ENCODE peak calls at places on chromosomes 6 and 20, in six cellular contexts. Y, D, S, L, N and K are unnamed samples.

GRCh38 chr6:137162692-137163303 is 10.6 kb downstream of the IL22RA2 start:
- DNase-seq in Y (no peak), D (no peak), S (no peak), L (no peak), N (no peak), K (no peak)

GRCh38 chr20:13139459-13140150 is 81.5 kb upstream of the ISM1 start:
- DNase-seq in Y (no peak), D (no peak), S (no peak), L (no peak), N (no peak), K (no peak)

GRCh38 chr6:137927777-137928218 is 60.7 kb downstream of the TNFAIP3 start:
- DNase-seq in Y (no peak), D (no peak), S (no peak), L (peak), N (no peak), K (peak)

GRCh38 chr6:135233676-135234491 is 52.8 kb downstream of the MYB start:
- DNase-seq in Y (no peak), D (no peak), S (no peak), L (no peak), N (no peak), K (no peak)

GRCh38 chr6:98833101-98834059 is 994 bp upstream of the POU3F2 start:
- DNase-seq in Y (peak), D (no peak), S (no peak), L (no peak), N (peak), K (no peak)

GRCh38 chr20:54545959-54546358 is 70.6 kb downstream of the DOK5 start:
- DNase-seq in Y (no peak), D (no peak), S (no peak), L (no peak), N (no peak), K (no peak)

GRCh38 chr6:168395983-168396382 is 45.0 kb upstream of the SMOC2 start:
- DNase-seq in Y (no peak), D (no peak), S (no peak), L (no peak), N (no peak), K (no peak)

GRCh38 chr6:3230275-3231212 is 3.1 kb upstream of the TUBB2B start:
- DNase-seq in Y (peak), D (no peak), S (no peak), L (no peak), N (peak), K (no peak)

GRCh38 chr20:13262701-13263335 is 41.7 kb downstream of the ISM1 start:
- DNase-seq in Y (no peak), D (no peak), S (no peak), L (no peak), N (no peak), K (no peak)

GRCh38 chr6:49151957-49152356 is 311.1 kb downstream of the MMUT start:
- DNase-seq in Y (no peak), D (no peak), S (no peak), L (no peak), N (no peak), K (no peak)

GRCh38 chr6:131778134-131778533 is 29.7 kb upstream of the ENPP1 start:
- DNase-seq in Y (no peak), D (no peak), S (no peak), L (no peak), N (no peak), K (no peak)

GRCh38 chr20:57749131-57749690 is 39.4 kb upstream of the PMEPA1 start:
- DNase-seq in Y (no peak), D (no peak), S (no peak), L (no peak), N (no peak), K (no peak)

GRCh38 chr6:27720607-27721580 is 191.3 kb downstream of the OR2B2 start:
- DNase-seq in Y (no peak), D (peak), S (peak), L (no peak), N (peak), K (no peak)

GRCh38 chr6:38167598-38167997 is 348.1 kb downstream of the ZFAND3 start:
- DNase-seq in Y (no peak), D (no peak), S (no peak), L (no peak), N (no peak), K (no peak)

GRCh38 chr6:12751694-12752304 is 35.2 kb downstream of the PHACTR1 start:
- DNase-seq in Y (no peak), D (peak), S (peak), L (no peak), N (peak), K (peak)

GRCh38 chr20:31713312-31714049 is 9.2 kb downstream of the BCL2L1 start:
- DNase-seq in Y (no peak), D (no peak), S (peak), L (no peak), N (no peak), K (no peak)

GRCh38 chr6:145323652-145324051 is 411.7 kb downstream of the EPM2A start:
- DNase-seq in Y (no peak), D (no peak), S (no peak), L (no peak), N (no peak), K (no peak)

GRCh38 chr6:167113935-167114910 is 8.7 kb upstream of the CCR6 start:
- DNase-seq in Y (peak), D (no peak), S (no peak), L (peak), N (no peak), K (no peak)

GRCh38 chr20:46063652-46064054 is 26.1 kb downstream of the NCOA5 start:
- DNase-seq in Y (no peak), D (no peak), S (no peak), L (peak), N (no peak), K (no peak)

GRCh38 chr6:31079656-31080261 is 32.6 kb downstream of the C6orf15 start:
- DNase-seq in Y (peak), D (peak), S (peak), L (no peak), N (peak), K (peak)

GRCh38 chr6:129440691-129441090 is 269.3 kb downstream of the ARHGAP18 start:
- DNase-seq in Y (no peak), D (no peak), S (no peak), L (no peak), N (no peak), K (no peak)

GRCh38 chr20:44692932-44693476 is 22.2 kb upstream of the CCN5 start:
- DNase-seq in Y (no peak), D (no peak), S (peak), L (no peak), N (no peak), K (no peak)

GRCh38 chr6:83247471-83247870 is 54.3 kb downstream of the RWDD2A start:
- DNase-seq in Y (no peak), D (no peak), S (no peak), L (no peak), N (no peak), K (no peak)

GRCh38 chr20:51022803-51023616 is at the start of gene KCNG1:
- DNase-seq in Y (peak), D (peak), S (no peak), L (no peak), N (peak), K (peak)

GRCh38 chr6:33064723-33065122 is 8.7 kb downstream of the HLA-DPA1 start:
- DNase-seq in Y (no peak), D (no peak), S (no peak), L (no peak), N (no peak), K (no peak)

GRCh38 chr6:52102330-52102932 is 15.0 kb upstream of the PKHD1 start:
- DNase-seq in Y (no peak), D (no peak), S (no peak), L (no peak), N (no peak), K (no peak)

GRCh38 chr6:14467591-14467990 is 350.0 kb downstream of the CD83 start:
- DNase-seq in Y (no peak), D (no peak), S (no peak), L (no peak), N (no peak), K (no peak)

GRCh38 chr6:14464716-14465115 is 347.1 kb downstream of the CD83 start:
- DNase-seq in Y (no peak), D (no peak), S (no peak), L (no peak), N (peak), K (no peak)

GRCh38 chr6:14464049-14464448 is 346.5 kb downstream of the CD83 start:
- DNase-seq in Y (no peak), D (peak), S (no peak), L (no peak), N (no peak), K (no peak)

GRCh38 chr6:14468656-14469321 is 351.2 kb downstream of the CD83 start:
- DNase-seq in Y (no peak), D (no peak), S (no peak), L (no peak), N (peak), K (no peak)

DNA sequence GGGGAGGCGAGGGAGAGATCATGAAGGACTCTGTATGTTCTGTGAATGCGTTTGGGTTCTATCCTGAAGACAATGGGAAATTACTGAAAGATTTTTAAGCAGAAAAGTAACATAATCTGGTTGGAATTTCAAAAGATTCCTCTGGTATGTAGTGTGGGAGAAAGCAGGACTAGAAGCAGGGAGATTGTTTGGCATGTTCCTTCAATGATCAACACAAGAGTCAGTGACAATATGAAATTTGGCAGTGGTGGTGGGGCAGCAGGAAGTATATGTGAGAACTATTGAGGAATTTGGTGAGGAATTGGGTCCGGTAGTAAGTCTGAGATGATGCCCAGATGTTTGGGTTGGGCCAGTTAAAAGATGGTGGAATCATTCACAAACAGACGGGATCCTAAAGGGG is 348.7 kb downstream of the CD83 start:
- DNase-seq in Y (no peak), D (no peak), S (no peak), L (no peak), N (peak), K (no peak)
- TF ChIP-seq GABPA in Y (no peak), D (no peak), S (no peak), L (no peak), N (no peak), K (no peak)

GRCh38 chr6:106116125-106116524 is 30.0 kb downstream of the PRDM1 start:
- DNase-seq in Y (no peak), D (no peak), S (no peak), L (no peak), N (no peak), K (no peak)
- TF ChIP-seq GABPA in Y (no peak), D (no peak), S (no peak), L (no peak), N (no peak), K (no peak)

DNA sequence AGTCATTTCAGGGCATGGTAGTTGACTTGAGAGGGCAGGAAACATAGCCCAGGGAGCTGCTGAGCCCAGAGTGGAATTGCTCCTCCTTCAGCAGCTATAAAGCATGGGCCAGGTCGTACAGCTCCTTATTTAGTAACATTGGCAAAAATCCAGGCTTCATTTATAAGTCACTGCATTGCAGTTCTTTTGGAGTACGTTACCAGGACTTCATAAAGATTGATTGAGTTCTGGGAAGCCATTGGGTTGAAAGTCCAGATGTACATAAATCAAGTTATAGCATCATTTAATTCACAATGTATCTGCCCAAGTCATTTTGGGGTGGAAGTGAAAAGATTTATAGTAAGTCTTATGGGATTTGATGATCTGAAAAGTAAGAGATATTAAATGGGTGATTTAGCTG is 53.0 kb upstream of the ANKEF1 start:
- DNase-seq in Y (no peak), D (no peak), S (no peak), L (no peak), N (no peak), K (no peak)
- TF ChIP-seq GABPA in Y (no peak), D (no peak), S (no peak), L (no peak), N (no peak), K (no peak)

GRCh38 chr20:33120934-33121333 is 41.5 kb downstream of the BPIFB4 start:
- DNase-seq in Y (no peak), D (no peak), S (no peak), L (no peak), N (no peak), K (no peak)

GRCh38 chr20:33124994-33125393 is 43.0 kb upstream of the BPIFA2 start:
- DNase-seq in Y (no peak), D (no peak), S (no peak), L (no peak), N (no peak), K (no peak)

GRCh38 chr20:33125983-33126382 is 42.0 kb upstream of the BPIFA2 start:
- DNase-seq in Y (no peak), D (no peak), S (peak), L (no peak), N (no peak), K (no peak)

GRCh38 chr20:33124261-33124660 is 43.7 kb upstream of the BPIFA2 start:
- DNase-seq in Y (no peak), D (no peak), S (no peak), L (no peak), N (no peak), K (no peak)

DNA sequence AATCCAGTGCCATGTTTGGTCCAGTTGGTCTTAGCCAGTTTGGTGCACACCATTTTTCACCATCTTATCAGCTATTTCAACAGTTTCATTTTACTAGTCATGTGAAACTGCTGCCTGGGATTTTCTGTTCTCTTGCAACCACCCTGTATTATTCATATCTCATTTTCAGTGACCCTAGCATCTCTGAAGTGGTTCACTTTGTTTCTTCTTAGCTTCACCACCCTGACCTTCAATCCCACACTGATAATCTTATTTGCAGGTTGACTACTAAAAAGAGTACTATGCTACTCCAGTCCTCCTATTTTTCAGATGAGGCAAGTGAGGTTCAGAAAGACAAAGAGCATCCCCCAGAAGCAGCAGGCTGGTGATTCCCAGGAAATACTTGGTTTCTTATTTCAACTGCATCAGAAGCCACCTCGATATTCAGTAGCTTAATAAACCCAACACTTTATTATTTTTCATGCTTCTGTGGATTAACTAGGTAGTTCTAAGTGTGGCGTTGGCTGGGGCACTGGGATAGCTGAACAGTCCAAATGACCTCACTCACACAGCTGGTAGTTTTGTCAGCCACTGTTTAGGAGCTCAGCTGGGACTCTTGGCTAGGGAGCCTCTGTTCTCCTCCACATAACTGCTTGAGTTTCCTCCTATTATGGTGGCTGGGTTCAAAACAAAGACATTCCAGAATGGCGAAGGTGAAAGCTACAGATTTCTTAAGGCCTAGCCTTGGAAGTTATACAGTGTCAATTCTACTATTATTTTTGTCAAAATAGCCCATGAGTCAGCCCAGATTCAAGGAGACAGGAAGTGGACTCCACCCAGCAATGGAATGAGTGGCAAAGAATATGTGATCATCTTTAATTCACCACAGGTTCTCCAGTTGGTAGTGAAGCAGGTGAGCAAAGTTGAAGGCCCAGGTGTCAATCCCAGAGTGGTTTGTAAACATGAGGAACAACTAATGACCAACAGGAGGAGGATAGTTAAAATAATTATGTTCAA is 40.6 kb downstream of the BPIFB4 start:
- DNase-seq in Y (no peak), D (no peak), S (no peak), L (peak), N (no peak), K (no peak)
- TF ChIP-seq GABPA in Y (no peak), D (no peak), S (no peak), L (no peak), N (no peak), K (no peak)

GRCh38 chr6:123965894-123966293 is 162.2 kb downstream of the NKAIN2 start:
- DNase-seq in Y (peak), D (no peak), S (peak), L (no peak), N (no peak), K (no peak)
- TF ChIP-seq GABPA in Y (no peak), D (no peak), S (no peak), L (no peak), N (no peak), K (no peak)

DNA sequence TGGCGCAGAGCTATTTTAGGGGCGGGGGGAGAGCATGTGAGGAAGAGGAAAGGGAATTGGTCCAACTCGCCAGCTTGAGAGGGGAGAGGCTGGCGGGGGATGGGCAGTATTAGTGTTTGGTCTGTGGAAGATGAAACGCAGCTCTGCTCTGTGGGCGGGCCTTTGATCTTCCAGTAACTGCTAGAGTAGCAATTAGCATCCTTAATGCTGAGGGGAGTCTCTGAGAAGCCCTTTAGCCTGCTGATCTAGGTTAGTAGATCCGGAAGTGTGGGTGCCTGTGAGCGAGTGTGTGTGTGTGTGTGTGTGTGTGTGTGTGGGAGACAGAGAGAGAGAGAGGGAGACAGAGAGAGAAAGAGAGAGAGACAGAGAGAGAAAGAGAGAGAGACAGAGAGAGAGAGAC is 117.2 kb upstream of the BACH2 start:
- DNase-seq in Y (peak), D (peak), S (no peak), L (no peak), N (peak), K (no peak)
- TF ChIP-seq GABPA in Y (no peak), D (no peak), S (no peak), L (no peak), N (no peak), K (no peak)